ENCODE peak calls at places on chromosomes 3 and 15, in six cellular contexts. D is sigmoid colon, O is transverse colon, F is GM12878, X is endothelial cell of umbilical vein, A is vagina. T is an unnamed sample.

GRCh38 chr3:10926441-10926830 is 66.1 kb upstream of the SLC6A1 start:
- DNase-seq in O (no peak), X (no peak), A (no peak), D (no peak), F (no peak), T (no peak)

GRCh38 chr3:24351779-24352469 is 142.7 kb downstream of the THRB start:
- DNase-seq in A (no peak), X (peak; percentile 90), D (peak; percentile 77), F (no peak), O (no peak), T (peak; percentile 69)

GRCh38 chr3:177647876-177648275 is 450.6 kb upstream of the TBL1XR1 start:
- DNase-seq in A (no peak), D (no peak), X (no peak), F (no peak), O (no peak), T (no peak)

GRCh38 chr3:157531301-157531660 is 28.1 kb upstream of the VEPH1 start:
- DNase-seq in F (no peak), A (no peak), D (no peak), X (peak; percentile 71), O (no peak), T (no peak)

GRCh38 chr3:187954486-187955075 is 199.4 kb upstream of the LPP start:
- DNase-seq in O (no peak), X (no peak), D (no peak), A (no peak), F (no peak), T (no peak)

GRCh38 chr3:139044366-139045210 is at the start of gene PRR23C:
- DNase-seq in O (no peak), X (no peak), D (no peak), A (no peak), F (no peak), T (no peak)

GRCh38 chr3:101803152-101803782 is 24.3 kb downstream of the NXPE3 start:
- DNase-seq in O (peak; percentile 51), A (no peak), D (peak; percentile 67), X (peak; percentile 55), F (no peak), T (peak; percentile 42)

GRCh38 chr3:190436356-190436755 is 13.3 kb downstream of the TMEM207 start:
- DNase-seq in D (no peak), F (no peak), A (no peak), O (no peak), X (no peak), T (no peak)

GRCh38 chr3:124800511-124801374 is 70.5 kb downstream of the UMPS start:
- DNase-seq in F (no peak), D (no peak), O (no peak), A (no peak), X (peak; percentile 76), T (no peak)

GRCh38 chr3:11007534-11007933 is 15.0 kb downstream of the SLC6A1 start:
- DNase-seq in F (no peak), A (no peak), X (no peak), O (no peak), D (no peak), T (no peak)

GRCh38 chr3:51794202-51794601 is 15.2 kb upstream of the IQCF6 start:
- DNase-seq in D (no peak), O (no peak), X (no peak), F (no peak), A (no peak), T (no peak)

GRCh38 chr3:90055721-90056120 is 948.3 kb downstream of the EPHA3 start:
- DNase-seq in X (no peak), A (no peak), F (no peak), D (no peak), O (no peak), T (no peak)

GRCh38 chr15:75606711-75607684 is 18.5 kb downstream of the SNUPN start:
- DNase-seq in A (no peak), F (no peak), O (peak; percentile 45), D (no peak), X (no peak), T (no peak)

GRCh38 chr15:30065025-30065801 is 17.5 kb upstream of the GOLGA8J start:
- DNase-seq in D (no peak), F (no peak), A (no peak), O (no peak), X (no peak), T (no peak)

GRCh38 chr3:55516391-55517030 is 29.4 kb upstream of the WNT5A start:
- DNase-seq in D (no peak), O (no peak), F (no peak), A (no peak), X (no peak), T (no peak)

GRCh38 chr3:180280601-180281000 is 243.9 kb upstream of the PEX5L start:
- DNase-seq in F (no peak), D (no peak), O (no peak), A (no peak), X (no peak), T (no peak)

GRCh38 chr3:12831582-12831866 is 9.8 kb downstream of the RPL32 start:
- DNase-seq in X (no peak), D (no peak), F (no peak), A (no peak), O (no peak), T (no peak)

GRCh38 chr3:12828751-12829150 is 12.6 kb downstream of the RPL32 start:
- DNase-seq in X (no peak), O (no peak), F (no peak), D (no peak), A (no peak), T (no peak)

GRCh38 chr3:12830785-12831581 is 10.4 kb downstream of the RPL32 start:
- DNase-seq in O (no peak), D (no peak), X (no peak), F (no peak), A (no peak), T (no peak)

GRCh38 chr3:12829404-12829803 is 12.0 kb downstream of the RPL32 start:
- DNase-seq in O (no peak), F (no peak), X (no peak), D (no peak), A (no peak), T (no peak)

DNA sequence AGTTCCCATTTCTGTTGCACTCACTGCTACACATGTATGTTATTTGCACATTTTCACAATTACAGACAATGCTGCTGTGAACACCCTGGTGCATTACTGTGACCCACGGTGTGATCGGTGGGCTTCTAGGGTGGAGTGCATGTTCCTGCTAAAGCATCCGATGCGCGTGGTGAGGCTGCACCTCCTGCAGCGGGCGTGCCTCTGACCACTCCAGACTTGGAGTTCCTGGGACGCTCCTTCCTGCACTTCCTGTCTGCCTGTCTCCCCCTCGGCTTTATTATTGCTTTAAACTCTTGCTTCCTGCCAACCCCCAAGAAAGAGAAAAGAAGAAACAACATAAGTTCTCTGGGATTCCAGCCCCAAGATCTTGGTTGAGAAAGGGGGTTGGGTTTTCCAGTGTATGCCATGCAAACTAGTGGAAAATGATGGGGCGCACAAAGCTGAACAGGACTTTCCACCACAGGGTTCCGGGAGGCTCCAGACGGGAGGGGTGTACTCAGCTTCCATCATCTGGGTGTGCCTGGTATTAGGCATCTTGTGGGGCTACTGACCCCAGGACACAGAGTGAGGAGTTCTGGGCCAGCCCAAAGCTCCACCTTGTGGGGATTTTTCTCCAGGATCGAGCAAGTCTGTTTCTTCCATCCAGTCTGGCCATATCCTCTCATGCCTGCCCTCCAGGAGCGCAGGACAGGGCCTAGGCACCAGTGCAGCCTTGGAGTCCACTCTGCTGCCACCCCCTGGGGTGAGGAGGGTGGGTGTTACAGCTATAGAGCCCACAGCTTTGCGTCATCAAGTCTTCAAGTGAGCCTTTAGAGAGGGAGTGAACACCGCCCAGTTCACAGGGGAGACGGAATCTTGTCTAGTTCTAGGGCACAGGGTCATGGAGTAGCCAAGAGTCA is 11.2 kb downstream of the RPL32 start:
- DNase-seq in D (no peak), O (no peak), A (no peak), F (no peak), X (no peak), T (no peak)
- TF ChIP-seq CTCF in D (no peak), O (no peak), A (no peak), F (no peak), X (no peak), T (no peak)

GRCh38 chr15:25742421-25743159 is 120.5 kb downstream of the ATP10A start:
- DNase-seq in X (no peak), D (peak; percentile 27), F (no peak), O (no peak), A (peak; percentile 61), T (no peak)

GRCh38 chr15:25740438-25741252 is 122.5 kb downstream of the ATP10A start:
- DNase-seq in F (no peak), X (no peak), A (peak; percentile 79), D (no peak), O (no peak), T (no peak)

GRCh38 chr15:25741253-25741575 is 121.9 kb downstream of the ATP10A start:
- DNase-seq in A (no peak), D (no peak), F (no peak), X (no peak), O (no peak), T (no peak)

GRCh38 chr15:25743160-25743908 is 119.8 kb downstream of the ATP10A start:
- DNase-seq in D (peak; percentile 42), A (peak; percentile 28), F (no peak), O (no peak), X (no peak), T (no peak)

GRCh38 chr15:25742008-25742407 is 121.1 kb downstream of the ATP10A start:
- DNase-seq in F (no peak), O (no peak), A (no peak), D (no peak), X (no peak), T (no peak)
- TF ChIP-seq POLR2AphosphoS5 in F (no peak), O (no peak), A (no peak), D (no peak), X (no peak), T (no peak)

GRCh38 chr15:33292718-33293307 is 18.0 kb upstream of the RYR3 start:
- DNase-seq in A (no peak), D (peak; percentile 66), O (peak; percentile 28), X (peak; percentile 69), F (no peak), T (peak; percentile 55)
- TF ChIP-seq CTCF in A (peak; percentile 50), D (peak; percentile 54), O (peak; percentile 59), X (peak; percentile 57), F (peak; percentile 73), T (peak; percentile 47)

DNA sequence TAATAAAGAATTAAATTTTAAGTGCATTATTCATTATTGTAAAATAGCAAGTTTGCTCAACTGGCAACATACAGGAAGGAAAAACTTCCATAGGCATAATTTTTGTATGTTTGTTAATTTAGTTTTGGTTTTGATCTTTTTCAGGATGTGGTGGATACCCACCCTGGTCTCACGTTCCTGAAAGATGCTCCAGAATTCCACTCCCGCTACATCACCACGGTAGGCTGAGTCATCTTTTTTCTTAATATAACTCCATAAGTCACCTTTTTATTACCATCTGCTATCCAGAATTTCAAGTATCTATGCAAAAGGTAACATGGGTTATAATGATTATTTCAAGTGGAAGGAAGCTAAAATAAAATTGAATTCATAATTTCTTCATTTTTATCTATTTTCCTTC is 104.8 kb downstream of the PPP2R3A start:
- DNase-seq in D (no peak), X (no peak), A (no peak), O (no peak), F (no peak), T (no peak)
- TF ChIP-seq POLR2AphosphoS5 in D (no peak), X (no peak), A (no peak), O (no peak), F (no peak), T (no peak)

T was measured in stomach.